ENCODE peak calls at places on chromosome 15, in four cellular contexts. S is BE2C, T is SJSA1, J is left ventricle myocardium inferior. C is an unnamed sample.

GRCh38 chr15:93948728-93949127 is 282.6 kb upstream of the MCTP2 start:
- DNase-seq in S (no peak), T (no peak), J (no peak), C (no peak)

GRCh38 chr15:41791970-41792637 is 17.8 kb downstream of the MAPKBP1 start:
- DNase-seq in S (no peak), J (no peak), T (no peak), C (no peak)

GRCh38 chr15:83030021-83030420 is 18.6 kb upstream of the C15orf40 start:
- DNase-seq in T (peak; percentile 58), J (no peak), S (no peak), C (no peak)

GRCh38 chr15:90871097-90871715 is 2.8 kb downstream of the FURIN start:
- DNase-seq in J (peak; percentile 42), S (peak; percentile 43), T (peak; percentile 76), C (peak; percentile 73)

GRCh38 chr15:60134609-60135008 is 130.5 kb downstream of the FOXB1 start:
- DNase-seq in T (no peak), J (no peak), S (no peak), C (no peak)

GRCh38 chr15:63599401-63600000 is 2.3 kb downstream of the FBXL22 start:
- DNase-seq in J (peak; percentile 64), T (peak; percentile 21), S (peak; percentile 48), C (peak; percentile 36)

GRCh38 chr15:90907838-90908507 is 4.9 kb downstream of the MAN2A2 start:
- DNase-seq in T (no peak), J (no peak), S (no peak), C (no peak)

GRCh38 chr15:31402511-31403056 is 75.9 kb downstream of the KLF13 start:
- DNase-seq in S (peak; percentile 95), J (peak; percentile 79), T (no peak), C (no peak)

GRCh38 chr15:71008250-71008870 is 106.9 kb upstream of the THSD4 start:
- DNase-seq in T (no peak), J (no peak), S (no peak), C (no peak)

GRCh38 chr15:47711654-47712053 is 5.7 kb upstream of the SEMA6D start:
- DNase-seq in J (no peak), S (peak; percentile 25), T (peak; percentile 30), C (peak; percentile 51)

GRCh38 chr15:84773716-84774115 is 25.3 kb downstream of the ZNF592 start:
- DNase-seq in J (no peak), T (no peak), S (no peak), C (no peak)

GRCh38 chr15:62360286-62360685 is 195.2 kb upstream of the C2CD4B start:
- DNase-seq in T (no peak), S (peak; percentile 75), J (no peak), C (no peak)

GRCh38 chr15:29449136-29449535 is 179.5 kb upstream of the NSMCE3 start:
- DNase-seq in S (no peak), T (no peak), J (no peak), C (peak; percentile 15)

GRCh38 chr15:58146734-58147133 is 8.6 kb downstream of the AQP9 start:
- DNase-seq in T (no peak), S (no peak), J (no peak), C (peak; percentile 54)

GRCh38 chr15:34793071-34793470 is 2.3 kb downstream of the ACTC1 start:
- DNase-seq in S (no peak), J (no peak), T (no peak), C (no peak)

GRCh38 chr15:83380682-83381081 is 66.5 kb upstream of the SH3GL3 start:
- DNase-seq in S (peak; percentile 35), J (peak; percentile 25), T (peak; percentile 24), C (peak; percentile 18)

GRCh38 chr15:51493892-51494291 is 128.7 kb downstream of the DMXL2 start:
- DNase-seq in T (peak; percentile 44), J (no peak), S (no peak), C (peak; percentile 4)

GRCh38 chr15:71962537-71962936 is 152.2 kb downstream of the NR2E3 start:
- DNase-seq in T (no peak), J (no peak), S (no peak), C (no peak)

GRCh38 chr15:44308415-44308814 is 19.9 kb downstream of the GOLM2 start:
- DNase-seq in T (no peak), J (no peak), S (no peak), C (no peak)

GRCh38 chr15:68330911-68331310 is 53.4 kb downstream of the FEM1B start:
- DNase-seq in S (no peak), J (no peak), T (no peak), C (no peak)

GRCh38 chr15:100703032-100703578 is 100.7 kb downstream of the ASB7 start:
- DNase-seq in T (peak; percentile 96), J (no peak), S (no peak), C (no peak)

GRCh38 chr15:39921274-39921638 is 1.2 kb upstream of the GPR176 start:
- DNase-seq in S (no peak), J (no peak), T (no peak), C (no peak)

GRCh38 chr15:93182806-93183205 is 93.8 kb upstream of the RGMA start:
- DNase-seq in S (no peak), T (no peak), J (no peak), C (no peak)

GRCh38 chr15:73947651-73948050 is 21.4 kb downstream of the LOXL1 start:
- DNase-seq in S (no peak), J (peak; percentile 5), T (no peak), C (no peak)

GRCh38 chr15:28942521-28943035 is 56.8 kb downstream of the APBA2 start:
- DNase-seq in S (no peak), T (no peak), J (no peak), C (no peak)

GRCh38 chr15:98959640-98960007 is 48.0 kb downstream of the PGPEP1L start:
- DNase-seq in T (no peak), S (no peak), J (no peak), C (no peak)

GRCh38 chr15:91953432-91953831 is 99.9 kb downstream of the SLCO3A1 start:
- DNase-seq in S (no peak), J (no peak), T (no peak), C (no peak)

GRCh38 chr15:52008698-52009434 is 10.2 kb upstream of the MAPK6 start:
- DNase-seq in T (peak; percentile 39), S (no peak), J (no peak), C (no peak)

GRCh38 chr15:40543631-40544294 is 21.1 kb downstream of the CCDC32 start:
- DNase-seq in J (no peak), T (no peak), S (no peak), C (no peak)

GRCh38 chr15:67093146-67093874 is 27.9 kb downstream of the SMAD3 start:
- DNase-seq in T (no peak), J (peak; percentile 36), S (no peak), C (no peak)
- H3K4me3 ChIP-seq in T (no peak overlapping the region), J (no peak overlapping the region), S (no peak overlapping the region), C (no peak overlapping the region)

DNA sequence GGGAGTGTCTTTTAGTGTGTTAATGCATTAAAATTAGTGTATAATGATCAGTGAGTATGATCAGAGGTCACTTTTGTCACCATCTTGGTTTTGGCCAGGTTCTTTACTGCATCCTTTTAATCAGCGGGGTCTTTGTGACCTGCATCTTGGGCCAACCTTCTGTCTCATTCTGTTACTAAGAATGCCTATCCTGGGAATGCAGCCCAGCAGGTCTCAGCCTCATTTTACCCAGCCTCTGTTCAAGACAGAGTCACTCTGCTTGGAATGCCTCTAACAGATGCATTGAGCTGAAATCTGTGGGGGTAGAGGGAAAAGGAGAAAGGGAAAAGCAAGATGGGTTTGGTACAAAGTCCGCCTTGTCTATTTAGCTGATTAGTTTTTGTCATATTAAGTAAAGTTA is 5.3 kb upstream of the BLOC1S6 start:
- DNase-seq in J (no peak), S (no peak), T (no peak), C (no peak)
- H3K27me3 ChIP-seq in J (no peaks in the 10 kb centered on the region), S (no peaks in the 10 kb centered on the region), T (no peaks in the 10 kb centered on the region), C (no peaks in the 10 kb centered on the region)

DNA sequence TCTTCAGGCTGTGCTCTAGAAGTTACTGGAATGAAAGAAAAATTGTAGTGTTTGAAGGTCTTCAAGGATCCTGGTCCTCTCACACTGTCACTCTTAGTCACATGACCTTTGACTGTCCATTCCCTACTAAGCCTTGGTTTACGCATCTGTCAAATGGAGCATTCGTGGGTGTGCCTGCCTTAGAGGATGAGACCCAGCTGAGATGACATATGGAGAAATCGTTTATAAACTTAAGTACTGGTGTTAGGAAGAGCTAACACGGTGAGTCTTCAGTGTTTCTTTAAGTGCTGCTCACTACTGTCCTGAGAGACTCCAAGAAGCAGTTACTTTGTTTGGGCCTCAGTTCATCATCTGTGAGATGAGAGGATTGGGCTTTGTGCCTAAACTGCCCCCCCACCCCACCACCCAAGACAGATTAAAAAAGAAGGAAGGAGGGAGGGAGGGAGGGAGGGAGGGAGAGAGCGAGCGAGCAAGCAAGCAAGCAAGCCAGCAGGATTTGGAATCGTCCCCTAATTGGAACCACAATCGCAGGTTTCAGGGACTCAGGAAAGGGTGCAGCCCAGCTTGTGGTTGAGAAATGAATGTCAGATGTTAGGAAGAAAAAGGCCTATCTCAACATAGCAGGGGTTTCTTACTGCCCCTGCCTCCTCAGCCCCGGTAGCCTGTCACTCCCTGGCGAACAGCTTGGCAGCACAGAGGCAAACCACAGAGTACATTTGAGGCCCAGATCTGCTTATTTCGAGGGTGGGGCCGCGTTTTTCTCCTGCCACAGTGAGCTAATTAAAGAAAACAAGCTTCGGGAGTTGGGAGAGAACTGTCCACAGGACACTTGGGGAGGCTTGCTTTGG is 32.7 kb downstream of the SMAD3 start:
- DNase-seq in J (peak; percentile 41), T (peak; percentile 88), S (no peak), C (peak; percentile 93)
- H3K4me3 ChIP-seq in J (peak overlapping the region; percentile 18), T (peak overlapping the region; percentile 17), S (no peak overlapping the region), C (peak overlapping the region; percentile 66)

DNA sequence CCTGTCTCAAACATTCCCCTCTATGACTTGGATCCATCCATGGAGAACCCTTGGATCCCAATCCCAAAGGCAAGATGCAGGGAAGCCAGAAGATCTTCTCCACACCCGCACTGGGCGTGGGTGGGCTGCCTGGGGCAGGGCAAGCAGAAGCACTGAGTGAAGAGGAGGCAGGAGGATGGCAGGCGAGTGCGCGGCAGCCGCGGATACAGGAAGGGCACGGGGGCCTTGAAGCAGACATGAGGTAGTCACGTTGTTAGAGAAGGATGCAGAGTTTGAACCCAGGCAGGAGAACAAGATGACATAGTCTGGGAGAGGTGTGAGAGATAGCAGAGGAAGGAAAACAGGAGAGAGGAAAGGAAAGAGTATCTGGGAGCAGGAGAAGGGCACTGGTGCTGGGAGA is 5.1 kb upstream of the IGDCC3 start:
- DNase-seq in S (no peak), T (no peak), J (no peak), C (no peak)
- H3K27me3 ChIP-seq in S (no peaks in the 10 kb centered on the region), T (peaks cover 47% of the 10 kb centered on the region), J (peaks cover 22% of the 10 kb centered on the region), C (peaks cover 55% of the 10 kb centered on the region)

GRCh38 chr15:89749526-89749925 is 1.5 kb downstream of the MESP1 start:
- DNase-seq in T (no peak), S (no peak), J (no peak), C (no peak)
- H3K4me3 ChIP-seq in T (no peak overlapping the region), S (no peak overlapping the region), J (peak overlapping the region; percentile 79), C (peak overlapping the region; percentile 82)

GRCh38 chr15:69609776-69610175 is 157.2 kb downstream of the RPLP1 start:
- DNase-seq in T (no peak), S (no peak), J (no peak), C (peak; percentile 34)
- H3K27me3 ChIP-seq in T (no peaks in the 10 kb centered on the region), S (no peaks in the 10 kb centered on the region), J (no peaks in the 10 kb centered on the region), C (peaks cover 19% of the 10 kb centered on the region)

DNA sequence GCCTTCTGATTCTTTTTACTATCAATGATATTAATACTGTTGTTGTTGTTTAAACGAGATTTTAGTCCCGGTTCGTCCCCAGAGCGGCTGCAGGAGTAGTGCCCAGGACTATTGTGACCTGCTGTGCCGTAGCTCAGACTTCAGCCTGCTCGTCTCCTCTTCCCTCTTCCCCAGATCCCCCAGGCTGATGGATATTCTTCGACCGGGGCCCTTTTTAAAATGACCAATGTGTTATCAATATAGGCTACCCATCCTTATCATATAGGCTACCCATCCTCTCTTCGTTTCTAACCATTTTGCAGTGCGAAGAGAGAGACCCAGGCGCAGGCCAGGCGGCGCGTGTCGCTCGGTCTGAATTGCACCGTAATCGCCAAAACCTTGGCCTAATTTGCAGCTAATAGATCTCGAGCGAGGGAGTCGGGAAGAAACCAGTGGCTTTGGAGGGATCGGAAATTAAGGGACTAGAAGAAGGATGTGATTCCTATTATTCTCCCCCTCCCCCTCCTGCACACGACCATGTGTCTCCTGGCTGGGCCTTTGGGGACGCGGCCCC is 23.0 kb downstream of the NR2F2 start:
- DNase-seq in T (no peak), S (no peak), J (no peak), C (no peak)
- H3K4me3 ChIP-seq in T (peak overlapping the region; percentile 51), S (no peak overlapping the region), J (peak overlapping the region; percentile 70), C (peak overlapping the region; percentile 85)

C was measured in adipocyte.